ENCODE peak calls at places on chromosomes 6 and 20, in four cellular contexts. B is neural progenitor cell, N is HCT116, D is GM23248. J is an unnamed sample.

GRCh38 chr20:12090920-12091319 is 173.2 kb downstream of the BTBD3 start:
- DNase-seq in B (no peak), N (no peak), D (no peak), J (no peak)

GRCh38 chr20:40753472-40753871 is 64.4 kb upstream of the MAFB start:
- DNase-seq in B (no peak), N (no peak), D (no peak), J (no peak)

GRCh38 chr6:119297049-119297448 is 52.5 kb downstream of the MAN1A1 start:
- DNase-seq in B (no peak), N (no peak), D (no peak), J (no peak)

GRCh38 chr6:104688283-104688969 is 171.3 kb downstream of the HACE1 start:
- DNase-seq in B (no peak), N (no peak), D (no peak), J (no peak)

GRCh38 chr6:157284738-157285421 is 38.4 kb downstream of the TMEM242 start:
- DNase-seq in B (no peak), N (no peak), D (no peak), J (no peak)

GRCh38 chr6:106243261-106243660 is 82.3 kb downstream of the ATG5 start:
- DNase-seq in B (no peak), N (no peak), D (no peak), J (no peak)

GRCh38 chr20:11492846-11493245 is 424.8 kb upstream of the BTBD3 start:
- DNase-seq in B (no peak), N (no peak), D (no peak), J (no peak)

GRCh38 chr20:50587291-50587961 is 77.2 kb downstream of the PTPN1 start:
- DNase-seq in B (no peak), N (no peak), D (no peak), J (peak; percentile 49)

GRCh38 chr6:35522660-35523658 is 10.3 kb upstream of the TULP1 start:
- DNase-seq in B (peak; percentile 90), N (peak; percentile 39), D (peak; percentile 78), J (peak; percentile 59)

GRCh38 chr20:48051810-48052491 is 266.7 kb upstream of the SULF2 start:
- DNase-seq in B (no peak), N (no peak), D (peak; percentile 67), J (peak; percentile 85)

GRCh38 chr6:167044696-167045095 is 45.5 kb downstream of the CEP43 start:
- DNase-seq in B (no peak), N (no peak), D (peak; percentile 66), J (no peak)

GRCh38 chr6:162509821-162510220 is 217.7 kb downstream of the PRKN start:
- DNase-seq in B (peak; percentile 5), N (no peak), D (no peak), J (no peak)

GRCh38 chr6:83711958-83712357 is 3.1 kb upstream of the SNAP91 start:
- DNase-seq in B (no peak), N (no peak), D (no peak), J (no peak)

GRCh38 chr6:67642582-67642981 is 992.5 kb upstream of the ADGRB3 start:
- DNase-seq in B (no peak), N (no peak), D (no peak), J (no peak)

GRCh38 chr6:154030646-154031045 is 8.4 kb upstream of the OPRM1 start:
- DNase-seq in B (no peak), N (no peak), D (no peak), J (no peak)

GRCh38 chr20:48189177-48189576 is 403.9 kb upstream of the SULF2 start:
- DNase-seq in B (peak; percentile 46), N (peak; percentile 12), D (peak; percentile 22), J (peak; percentile 83)

GRCh38 chr6:130661077-130661476 is 166.1 kb upstream of the SMLR1 start:
- DNase-seq in B (no peak), N (no peak), D (no peak), J (no peak)

GRCh38 chr6:35317483-35318199 is 20.0 kb downstream of the DEF6 start:
- DNase-seq in B (no peak), N (no peak), D (peak; percentile 51), J (no peak)

GRCh38 chr20:54291339-54292060 is 83.6 kb downstream of the PFDN4 start:
- DNase-seq in B (peak; percentile 41), N (no peak), D (no peak), J (no peak)

GRCh38 chr6:136077834-136078576 is 172.1 kb downstream of the MTFR2 start:
- DNase-seq in B (no peak), N (no peak), D (peak; percentile 99), J (peak; percentile 60)

GRCh38 chr20:36573103-36573797 is at the start of gene TGIF2:
- DNase-seq in B (peak; percentile 98), N (peak; percentile 34), D (peak; percentile 77), J (peak; percentile 34)

GRCh38 chr6:73669005-73669404 is 15.2 kb upstream of the SLC17A5 start:
- DNase-seq in B (no peak), N (no peak), D (no peak), J (no peak)

GRCh38 chr20:3712279-3712873 is at the start of gene SIGLEC1:
- DNase-seq in B (no peak), N (no peak), D (no peak), J (no peak)

GRCh38 chr6:41713650-41714291 is 21.6 kb downstream of the TFEB start:
- DNase-seq in B (no peak), N (no peak), D (peak; percentile 52), J (peak; percentile 90)

GRCh38 chr6:28243946-28244345 is 8.1 kb downstream of the ZKSCAN4 start:
- DNase-seq in B (no peak), N (no peak), D (no peak), J (no peak)

DNA sequence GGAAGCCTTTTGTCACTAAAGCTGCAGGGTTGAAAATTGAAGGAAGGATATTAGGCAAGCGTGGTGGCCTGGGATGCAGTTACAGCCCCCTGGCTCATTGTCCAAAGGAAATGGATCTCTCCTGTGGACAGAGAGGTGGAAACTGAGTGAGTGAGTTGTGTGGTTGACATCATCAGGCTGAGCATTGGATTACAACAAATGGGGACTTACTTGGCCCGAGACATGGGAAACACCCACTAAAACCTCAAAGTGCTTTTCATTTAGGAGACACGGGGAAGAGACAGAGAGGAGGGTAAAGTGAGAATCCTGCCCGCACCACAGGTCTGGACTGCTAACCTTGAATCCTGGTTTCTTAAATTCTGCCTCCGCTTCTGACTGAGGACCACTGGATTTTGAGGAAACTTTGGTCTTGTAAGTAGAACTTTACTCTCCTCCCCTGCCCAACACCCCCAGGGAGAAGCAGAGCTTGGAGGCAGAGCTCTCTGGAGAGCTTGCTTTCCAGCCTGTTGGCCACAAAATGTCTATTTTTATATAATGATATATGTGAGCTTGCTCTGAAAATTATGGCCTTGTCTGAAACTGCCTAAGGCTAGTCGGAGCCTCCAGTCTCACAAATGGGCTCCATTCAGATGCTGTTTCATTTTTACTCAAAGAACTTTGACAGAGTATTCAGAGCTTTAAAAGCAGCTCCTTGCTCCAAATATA is at the start of gene PKIG:
- DNase-seq in B (peak; percentile 54), N (no peak), D (peak; percentile 88), J (peak; percentile 45)
- H3K9ac ChIP-seq in B (no peak within 1 kb of the TSS), N (no peak within 1 kb of the TSS), D (peak within 1 kb of the TSS; percentile 89), J (no peak within 1 kb of the TSS)

GRCh38 chr20:58851969-58852458 is 502 bp upstream of the GNAS start:
- DNase-seq in B (no peak), N (no peak), D (no peak), J (no peak)
- TF ChIP-seq EZH2 in B (peak; percentile 46), N (no peak), D (no peak), J (no peak)

GRCh38 chr6:52283111-52283510 is 1.4 kb downstream of the MCM3 start:
- DNase-seq in B (no peak), N (no peak), D (no peak), J (no peak)
- H3K9ac ChIP-seq in B (peak overlapping the region; percentile 87), N (peak overlapping the region; percentile 97), D (peak overlapping the region; percentile 83), J (peak overlapping the region; percentile 79)

DNA sequence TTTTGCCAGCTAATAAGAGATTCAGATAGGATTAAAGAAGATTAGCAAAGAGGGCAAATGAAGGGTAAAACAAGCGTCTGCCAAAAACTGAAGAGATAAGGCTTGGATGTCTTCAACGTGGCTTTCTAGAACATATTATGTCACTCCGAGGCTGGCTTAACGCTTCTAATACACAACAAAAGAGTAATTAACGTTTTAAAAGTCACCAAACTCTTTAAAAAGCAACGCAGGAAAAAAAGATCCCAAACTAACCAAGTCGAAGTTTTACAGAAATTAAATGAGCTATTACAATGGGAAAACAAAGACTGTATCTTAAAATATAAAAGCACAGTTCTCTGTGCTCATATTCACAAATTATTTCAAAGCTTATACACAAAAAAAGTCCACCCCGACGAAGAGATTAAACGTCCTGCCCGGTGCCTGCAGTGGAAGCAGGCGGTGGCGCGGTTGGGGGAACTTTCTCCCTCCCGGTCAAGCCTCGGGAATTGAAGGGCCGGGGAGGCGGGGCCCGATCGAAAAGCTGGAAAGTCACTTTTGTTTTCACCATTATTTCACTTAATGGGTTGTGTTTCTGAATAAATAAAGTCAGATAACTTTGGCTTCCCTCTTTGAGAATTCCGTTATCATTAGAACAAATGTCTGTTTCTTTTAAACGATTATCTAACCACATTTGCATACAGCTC is 1.2 kb downstream of the MAK start:
- DNase-seq in B (peak; percentile 86), N (no peak), D (peak; percentile 47), J (peak; percentile 10)
- TF ChIP-seq EZH2 in B (no peak), N (no peak), D (peak; percentile 91), J (no peak)

GRCh38 chr6:144007455-144007778 is 642 bp downstream of the PLAGL1 start:
- DNase-seq in B (no peak), N (no peak), D (no peak), J (peak; percentile 7)
- H3K9ac ChIP-seq in B (no peak overlapping the region), N (peak overlapping the region; percentile 84), D (peak overlapping the region; percentile 81), J (peak overlapping the region; percentile 72)

GRCh38 chr6:149987602-149988107 is 23.9 kb downstream of the ULBP1 start:
- DNase-seq in B (no peak), N (no peak), D (no peak), J (no peak)

GRCh38 chr6:149988550-149989336 is 25.0 kb downstream of the ULBP1 start:
- DNase-seq in B (no peak), N (no peak), D (no peak), J (no peak)

GRCh38 chr6:149983145-149983544 is 19.4 kb downstream of the ULBP1 start:
- DNase-seq in B (peak; percentile 3), N (no peak), D (no peak), J (no peak)

GRCh38 chr6:149984778-149985177 is 21.0 kb downstream of the ULBP1 start:
- DNase-seq in B (no peak), N (no peak), D (no peak), J (no peak)

DNA sequence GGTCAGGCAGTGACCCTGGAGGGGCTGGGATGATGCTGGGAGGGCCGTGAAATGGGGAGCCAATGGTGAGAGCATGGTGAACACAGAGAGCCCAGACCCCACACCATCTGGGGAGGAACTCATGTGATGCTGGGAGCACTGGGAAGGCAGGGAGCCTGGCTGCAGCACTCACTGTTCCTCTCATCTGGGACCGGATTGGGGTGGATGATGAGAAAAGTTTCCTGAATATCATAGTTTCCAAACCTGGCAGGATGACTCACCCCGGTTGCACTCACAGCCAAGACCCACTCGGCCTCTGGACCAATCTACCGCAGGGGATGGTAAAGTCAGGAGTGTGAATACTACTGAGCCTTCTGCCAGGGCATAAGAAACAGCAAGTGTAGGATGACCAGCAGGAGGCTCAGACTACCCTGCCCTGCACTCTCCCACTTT is 21.8 kb downstream of the ULBP1 start:
- DNase-seq in B (no peak), N (no peak), D (peak; percentile 31), J (no peak)
- TF ChIP-seq EZH2 in B (no peak), N (no peak), D (no peak), J (no peak)

GRCh38 chr6:2858678-2859324 is 17.1 kb upstream of the SERPINB1 start:
- DNase-seq in B (no peak), N (no peak), D (no peak), J (no peak)
- H3K9ac ChIP-seq in B (no peak overlapping the region), N (peak overlapping the region; percentile 68), D (no peak overlapping the region), J (no peak overlapping the region)

J was measured in mammary epithelial cell.